ENCODE peak calls at places on chromosome 10, in five cellular contexts. C, O, N, I and W are unnamed samples.

GRCh38 chr10:8073696-8074416 is 19.4 kb downstream of the GATA3 start:
- DNase-seq in O (no peak), C (no peak), I (no peak), N (no peak), W (no peak)

GRCh38 chr10:5526691-5527331 is 2.0 kb downstream of the CALML3 start:
- DNase-seq in O (no peak), N (no peak), I (no peak), C (no peak), W (no peak)

GRCh38 chr10:48496105-48496830 is 108.6 kb downstream of the ARHGAP22 start:
- DNase-seq in O (no peak), N (no peak), I (no peak), C (no peak), W (no peak)

GRCh38 chr10:5485948-5486851 is 13.2 kb downstream of the CALML5 start:
- DNase-seq in O (no peak), I (no peak), C (no peak), N (no peak), W (no peak)

GRCh38 chr10:78865518-78865835 is 203.3 kb upstream of the ZMIZ1 start:
- DNase-seq in I (no peak), O (no peak), N (no peak), C (no peak), W (no peak)

GRCh38 chr10:108358912-108359311 is 1194.4 kb upstream of the SORCS1 start:
- DNase-seq in N (peak), C (peak), I (peak), O (no peak), W (peak)

GRCh38 chr10:76297787-76298281 is 866.4 kb downstream of the LRMDA start:
- DNase-seq in I (no peak), N (no peak), O (no peak), C (no peak), W (no peak)

GRCh38 chr10:99630439-99630838 is 10.2 kb upstream of the SLC25A28 start:
- DNase-seq in N (no peak), C (peak), O (peak), I (peak), W (peak)

GRCh38 chr10:132169766-132170560 is 16.8 kb upstream of the DPYSL4 start:
- DNase-seq in C (no peak), N (no peak), I (no peak), O (no peak), W (no peak)

GRCh38 chr10:61486251-61486650 is 33.1 kb upstream of the TMEM26 start:
- DNase-seq in N (no peak), O (no peak), I (no peak), C (peak), W (no peak)

GRCh38 chr10:18713077-18713476 is 53.8 kb downstream of the ARL5B start:
- DNase-seq in O (no peak), N (peak), I (peak), C (peak), W (no peak)

GRCh38 chr10:132456881-132457280 is 59.9 kb downstream of the PWWP2B start:
- DNase-seq in N (no peak), C (no peak), I (no peak), O (no peak), W (no peak)

GRCh38 chr10:57535306-57535705 is 732.4 kb downstream of the IPMK start:
- DNase-seq in C (no peak), N (no peak), O (no peak), I (no peak), W (no peak)

GRCh38 chr10:58041901-58042300 is 225.8 kb downstream of the IPMK start:
- DNase-seq in N (no peak), C (peak), O (no peak), I (no peak), W (no peak)

GRCh38 chr10:48670978-48671913 is 13.4 kb upstream of the WDFY4 start:
- DNase-seq in N (no peak), O (peak), I (no peak), C (no peak), W (peak)

GRCh38 chr10:126431816-126432215 is 43.5 kb upstream of the ADAM12 start:
- DNase-seq in C (no peak), N (no peak), I (no peak), O (no peak), W (no peak)
- H3K4me3 ChIP-seq in C (no peak), N (no peak), I (no peak), O (no peak), W (no peak)

GRCh38 chr10:1074748-1075358 is 18.7 kb downstream of the WDR37 start:
- DNase-seq in I (no peak), O (peak), C (peak), N (peak), W (peak)
- TF ChIP-seq CTCF in I (peak), O (peak), C (peak), N (peak), W (peak)

GRCh38 chr10:86387221-86387794 is 20.7 kb upstream of the GRID1 start:
- DNase-seq in N (no peak), I (no peak), O (no peak), C (no peak), W (no peak)

GRCh38 chr10:86391236-86391840 is 24.7 kb upstream of the GRID1 start:
- DNase-seq in O (peak), I (no peak), C (no peak), N (no peak), W (no peak)

GRCh38 chr10:86388119-86388704 is 21.6 kb upstream of the GRID1 start:
- DNase-seq in C (no peak), O (no peak), I (no peak), N (no peak), W (no peak)

GRCh38 chr10:86390337-86391120 is 23.9 kb upstream of the GRID1 start:
- DNase-seq in N (no peak), I (no peak), O (peak), C (no peak), W (no peak)

GRCh38 chr10:86389441-86390193 is 23.0 kb upstream of the GRID1 start:
- DNase-seq in C (peak), O (peak), N (peak), I (no peak), W (peak)
- H3K4me3 ChIP-seq in C (peak), O (peak), N (peak), I (peak), W (peak)

DNA sequence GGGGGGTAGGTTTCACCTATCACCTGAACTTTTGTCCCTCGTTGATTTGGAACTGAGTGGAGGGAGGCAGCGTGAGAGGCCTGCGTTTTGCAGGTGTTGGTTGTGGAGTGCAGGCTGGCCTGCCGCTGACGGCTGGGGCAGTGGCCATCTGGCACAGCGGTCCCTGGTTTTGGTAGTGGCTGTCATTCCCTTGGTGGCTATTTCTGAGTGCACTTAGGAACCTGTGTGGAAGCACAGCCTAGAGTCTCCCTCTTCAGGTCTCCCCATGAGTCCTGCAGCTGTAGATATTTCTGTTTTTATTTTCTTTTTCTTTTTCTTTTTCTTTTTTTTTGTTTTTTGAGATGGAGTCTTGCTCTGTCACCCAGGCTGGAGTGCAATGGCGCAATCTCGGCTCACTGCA is 129.2 kb downstream of the CUL2 start:
- DNase-seq in I (no peak), O (no peak), N (no peak), C (peak), W (no peak)
- TF ChIP-seq CTCF in I (peak), O (no peak), N (peak), C (peak), W (no peak)

GRCh38 chr10:70130878-70131559 is 1.6 kb downstream of the AIFM2 start:
- DNase-seq in C (peak), N (no peak), I (no peak), O (no peak), W (no peak)
- H3K4me3 ChIP-seq in C (no peak), N (peak), I (peak), O (no peak), W (no peak)

GRCh38 chr10:28049286-28049685 is 50.4 kb upstream of the ODAD2 start:
- DNase-seq in O (no peak), N (no peak), I (no peak), C (no peak), W (no peak)

GRCh38 chr10:28046579-28046978 is 47.7 kb upstream of the ODAD2 start:
- DNase-seq in N (no peak), O (no peak), I (no peak), C (no peak), W (no peak)

GRCh38 chr10:28047061-28047460 is 48.2 kb upstream of the ODAD2 start:
- DNase-seq in N (no peak), I (no peak), C (no peak), O (no peak), W (no peak)

DNA sequence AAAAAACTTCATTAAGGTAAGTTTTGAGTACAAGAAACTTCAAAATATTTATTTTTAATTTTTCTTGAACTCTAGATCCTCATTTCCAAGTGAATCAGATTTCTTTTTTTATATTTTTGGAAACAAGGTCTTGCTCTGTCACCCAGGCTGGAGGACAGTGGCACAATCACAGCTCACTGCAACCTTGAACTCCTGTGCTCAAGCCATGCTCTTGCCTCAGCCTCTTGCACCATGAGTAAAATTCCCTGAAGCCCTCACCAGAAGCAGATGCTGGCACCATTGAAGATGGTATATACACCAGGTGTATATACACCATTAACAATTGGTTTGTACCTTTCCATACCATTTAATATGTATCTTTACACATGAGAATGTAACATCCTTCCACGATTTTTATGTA is 45.1 kb upstream of the ODAD2 start:
- DNase-seq in N (no peak), C (no peak), O (no peak), I (no peak), W (no peak)
- TF ChIP-seq CTCF in N (no peak), C (no peak), O (no peak), I (no peak), W (no peak)

GRCh38 chr10:85612833-85613232 is 753.8 kb downstream of the GRID1 start:
- DNase-seq in I (no peak), N (no peak), O (peak), C (no peak), W (peak)

GRCh38 chr10:85612378-85612775 is 754.2 kb downstream of the GRID1 start:
- DNase-seq in O (peak), C (no peak), I (no peak), N (no peak), W (peak)

GRCh38 chr10:85611093-85611740 is 755.4 kb downstream of the GRID1 start:
- DNase-seq in C (no peak), I (no peak), O (no peak), N (no peak), W (no peak)

GRCh38 chr10:85610381-85611092 is 756.1 kb downstream of the GRID1 start:
- DNase-seq in C (no peak), O (no peak), I (no peak), N (no peak), W (no peak)

DNA sequence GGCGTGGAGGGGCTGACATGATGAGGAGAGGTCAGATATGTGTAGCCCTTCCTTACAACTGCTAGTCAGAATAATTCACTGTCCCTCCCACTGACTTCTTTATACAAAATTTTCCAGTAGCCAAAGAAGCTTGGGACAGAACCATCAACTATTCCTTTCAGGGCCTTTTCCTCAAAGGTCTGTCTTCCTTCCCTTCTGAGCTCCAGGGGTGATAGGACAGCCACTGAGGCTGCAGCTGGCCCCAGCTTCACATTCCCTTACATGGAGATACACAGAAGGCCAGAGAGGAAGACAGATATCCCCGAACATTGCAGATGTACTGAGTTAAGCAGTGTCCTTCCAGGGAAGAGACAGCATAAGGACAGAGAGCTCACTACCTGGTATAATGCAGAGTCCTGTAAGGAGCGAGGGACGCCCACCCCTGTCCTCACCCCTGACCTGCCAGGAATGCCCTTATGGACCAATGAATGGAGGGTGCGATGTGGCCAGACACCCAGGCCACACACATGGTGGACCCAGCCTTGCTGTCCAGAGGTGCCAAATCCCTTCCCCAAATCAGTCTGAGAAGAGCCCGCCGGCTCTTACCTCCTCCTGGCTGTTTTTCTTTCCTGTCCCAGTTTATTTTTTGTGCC is 754.7 kb downstream of the GRID1 start:
- DNase-seq in O (no peak), C (no peak), N (no peak), I (no peak), W (no peak)
- H3K4me3 ChIP-seq in O (no peak), C (no peak), N (no peak), I (no peak), W (no peak)

DNA sequence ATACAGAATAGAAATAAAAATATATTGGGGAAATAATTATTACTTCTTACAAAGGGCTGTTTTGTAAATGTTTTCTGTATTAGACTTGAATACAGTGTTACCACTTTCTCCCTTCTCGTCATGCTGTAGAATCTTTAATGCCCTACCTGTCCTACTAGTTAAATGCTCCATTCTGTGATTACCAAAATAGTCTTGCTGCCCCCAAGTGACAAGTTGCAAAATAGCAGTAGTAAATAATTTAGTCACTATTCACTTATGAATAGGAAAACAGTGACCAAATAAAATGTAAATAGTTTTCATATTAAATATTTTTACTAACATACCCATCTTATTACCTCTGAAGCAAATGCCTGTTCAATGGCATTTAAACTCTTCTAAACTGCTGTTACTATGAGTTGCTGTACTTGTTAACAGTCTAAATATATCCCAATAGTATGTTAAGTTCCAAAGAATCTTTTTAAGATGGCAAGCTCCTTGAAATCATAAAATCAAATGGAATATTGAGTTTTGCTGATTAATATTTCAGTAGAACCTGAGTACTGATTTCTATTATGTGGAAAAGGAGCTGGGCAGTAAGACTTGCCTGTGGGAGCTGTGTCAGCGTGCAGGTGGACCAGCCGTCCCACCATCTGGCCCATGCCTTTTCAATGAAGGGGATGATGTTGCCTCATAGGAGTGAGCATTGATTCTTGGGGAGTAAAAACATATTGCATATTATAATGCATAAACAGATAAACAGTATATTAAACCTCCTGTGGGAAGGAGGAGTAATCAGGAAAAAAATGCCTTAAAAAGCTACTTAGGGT is 18.1 kb upstream of the OIT3 start:
- DNase-seq in O (peak), N (peak), C (peak), I (peak), W (peak)
- TF ChIP-seq CTCF in O (peak), N (peak), C (peak), I (peak), W (peak)

DNA sequence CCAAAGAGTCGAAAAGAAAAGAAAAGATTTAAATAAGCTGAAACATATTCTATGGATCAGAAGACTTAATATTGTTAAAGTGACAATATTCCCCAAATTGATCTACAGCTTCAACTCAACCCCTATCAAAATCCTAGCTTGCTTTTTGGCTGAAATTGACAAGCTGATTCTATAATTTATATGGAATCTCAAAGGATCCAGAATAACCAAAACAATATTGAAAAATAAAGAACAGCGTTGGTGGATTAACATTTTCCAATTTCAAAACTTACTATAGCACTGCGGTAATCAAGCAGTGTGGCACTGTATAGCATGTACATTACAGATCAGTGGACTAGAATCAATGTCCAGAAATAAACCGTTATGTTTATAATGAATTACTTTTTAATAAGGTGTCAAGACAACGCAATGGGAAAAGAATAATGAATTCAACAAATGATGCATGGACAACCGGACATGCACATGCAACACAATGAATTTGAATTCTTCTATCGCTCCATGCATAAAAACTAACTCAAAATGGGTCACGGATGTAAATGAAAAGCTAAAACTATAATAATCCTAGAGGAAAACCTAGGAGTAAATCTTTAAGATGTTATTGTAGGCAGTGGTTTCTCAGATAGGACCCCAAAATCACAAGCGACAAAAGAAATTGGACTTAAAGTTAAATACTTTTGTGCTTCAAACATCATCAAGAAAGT is 1.6 kb upstream of the ALOX5 start:
- DNase-seq in O (peak), N (no peak), C (no peak), I (no peak), W (no peak)
- H3K4me3 ChIP-seq in O (peak), N (no peak), C (no peak), I (no peak), W (peak)